ENCODE peak calls at places on chromosomes 12 and 14, in eight cellular contexts. I, H, V, Y, K, T, P and U are unnamed samples.

GRCh38 chr14:64509036-64509435 is 4.5 kb downstream of the ZBTB1 start:
- DNase-seq in Y (no peak), V (no peak), T (no peak), H (no peak), P (no peak), I (no peak), K (no peak), U (no peak)

GRCh38 chr12:98418357-98419075 is 96.9 kb upstream of the TMPO start:
- DNase-seq in P (no peak), T (peak), I (peak), H (peak), K (peak), Y (peak), V (peak), U (peak)

GRCh38 chr12:99383258-99383657 is 264.3 kb upstream of the GARIN6 start:
- DNase-seq in T (no peak), I (no peak), H (no peak), P (no peak), V (no peak), K (no peak), Y (no peak), U (no peak)

GRCh38 chr12:109800536-109800935 is 32.7 kb downstream of the TRPV4 start:
- DNase-seq in T (no peak), I (no peak), K (no peak), Y (no peak), P (no peak), H (no peak), V (no peak), U (no peak)

GRCh38 chr14:61188196-61188595 is 92.9 kb downstream of the TMEM30B start:
- DNase-seq in Y (no peak), I (peak), H (no peak), P (peak), K (no peak), T (peak), V (no peak), U (peak)

GRCh38 chr12:107328442-107329133 is 235.2 kb upstream of the CRY1 start:
- DNase-seq in P (no peak), V (no peak), I (no peak), Y (peak), T (no peak), H (no peak), K (no peak), U (no peak)

GRCh38 chr14:61183486-61183885 is 97.7 kb downstream of the TMEM30B start:
- DNase-seq in K (peak), T (no peak), P (no peak), V (no peak), Y (no peak), H (no peak), I (no peak), U (no peak)

GRCh38 chr14:37622231-37622923 is 26.9 kb downstream of the TTC6 start:
- DNase-seq in Y (no peak), P (no peak), H (no peak), I (no peak), T (no peak), V (no peak), K (peak), U (no peak)

GRCh38 chr12:615620-616019 is 47.6 kb downstream of the NINJ2 start:
- DNase-seq in H (no peak), T (no peak), V (no peak), K (no peak), P (no peak), I (peak), Y (no peak), U (no peak)

GRCh38 chr14:77654001-77654431 is 37.6 kb upstream of the SPTLC2 start:
- DNase-seq in I (no peak), V (no peak), P (no peak), T (no peak), H (no peak), Y (no peak), K (no peak), U (no peak)

GRCh38 chr12:58540480-58541299 is 379.6 kb downstream of the LRIG3 start:
- DNase-seq in T (peak), Y (peak), K (peak), H (peak), V (peak), I (peak), P (peak), U (peak)

GRCh38 chr14:53227154-53227718 is 74.1 kb upstream of the DDHD1 start:
- DNase-seq in V (no peak), H (no peak), T (no peak), Y (no peak), K (no peak), I (no peak), P (no peak), U (no peak)

GRCh38 chr14:76191297-76191696 is 39.6 kb downstream of the GPATCH2L start:
- DNase-seq in I (peak), T (peak), P (no peak), K (no peak), H (no peak), Y (no peak), V (no peak), U (no peak)

GRCh38 chr14:35333797-35334743 is 41.9 kb downstream of the PSMA6 start:
- DNase-seq in I (no peak), H (no peak), K (no peak), Y (no peak), V (no peak), T (no peak), P (no peak), U (no peak)

GRCh38 chr14:90760591-90761316 is 55.5 kb downstream of the TTC7B start:
- DNase-seq in T (no peak), K (peak), P (no peak), H (no peak), V (no peak), I (no peak), Y (peak), U (peak)

GRCh38 chr14:56268653-56269052 is 150.4 kb downstream of the PELI2 start:
- DNase-seq in K (no peak), T (no peak), H (no peak), V (no peak), I (no peak), P (no peak), Y (no peak), U (no peak)

GRCh38 chr14:75411194-75411552 is 16.6 kb upstream of the JDP2 start:
- DNase-seq in I (no peak), T (no peak), H (no peak), V (no peak), P (no peak), Y (no peak), K (no peak), U (no peak)

GRCh38 chr12:3882896-3883564 is 9.8 kb upstream of the PARP11 start:
- DNase-seq in P (no peak), I (no peak), V (no peak), K (peak), H (no peak), Y (no peak), T (no peak), U (peak)

GRCh38 chr14:33678012-33678411 is 272.9 kb downstream of the EGLN3 start:
- DNase-seq in I (no peak), H (no peak), K (no peak), V (no peak), T (no peak), P (no peak), Y (no peak), U (no peak)

GRCh38 chr14:30938617-30939016 is 64.3 kb downstream of the COCH start:
- DNase-seq in K (no peak), Y (no peak), V (no peak), T (no peak), P (no peak), I (no peak), H (no peak), U (no peak)

GRCh38 chr12:16189849-16190248 is 87.6 kb downstream of the SLC15A5 start:
- DNase-seq in K (no peak), H (no peak), P (no peak), I (no peak), Y (no peak), V (no peak), T (no peak), U (peak)

GRCh38 chr12:91003737-91004136 is 1.0 kb downstream of the EPYC start:
- DNase-seq in T (no peak), V (no peak), I (no peak), K (no peak), Y (no peak), P (no peak), H (no peak), U (no peak)

GRCh38 chr14:88993946-88994345 is 169.5 kb downstream of the TTC8 start:
- DNase-seq in V (no peak), T (no peak), Y (no peak), K (peak), H (no peak), P (no peak), I (no peak), U (peak)

GRCh38 chr14:72892103-72892878 is 1.6 kb downstream of the DPF3 start:
- DNase-seq in P (no peak), Y (peak), I (no peak), V (no peak), K (peak), H (no peak), T (no peak), U (peak)

DNA sequence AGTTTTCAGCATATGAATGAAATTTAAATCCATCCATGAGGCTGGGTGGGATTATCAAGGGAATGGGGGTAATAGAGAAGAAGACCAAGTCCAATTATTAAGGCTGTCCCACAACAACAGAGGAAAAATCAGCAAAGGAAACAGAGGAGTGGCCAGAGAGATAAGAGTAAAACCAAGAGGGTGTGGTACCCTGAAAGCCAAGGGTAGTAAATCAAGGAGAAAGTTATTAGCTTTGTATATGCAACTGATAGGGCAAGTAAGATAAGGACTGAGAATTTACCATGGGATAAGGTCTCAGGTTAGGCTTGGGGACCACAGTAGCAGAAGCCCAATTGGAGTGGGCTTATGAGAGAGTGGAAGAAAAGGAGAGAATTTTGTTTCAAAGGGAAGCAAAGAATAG is 134.5 kb downstream of the NUAK1 start:
- DNase-seq in I (no peak), P (no peak), H (no peak), Y (no peak), T (no peak), V (no peak), K (no peak), U (no peak)
- TF ChIP-seq CTCF in I (no peak), P (no peak), H (no peak), Y (no peak), T (no peak), V (no peak), K (no peak), U (no peak)

GRCh38 chr14:86153480-86153879 is 623.5 kb downstream of the FLRT2 start:
- DNase-seq in P (no peak), T (no peak), V (no peak), K (no peak), H (no peak), I (no peak), Y (no peak), U (no peak)
- TF ChIP-seq CTCF in P (no peak), T (no peak), V (no peak), K (no peak), H (peak), I (no peak), Y (no peak), U (peak)

DNA sequence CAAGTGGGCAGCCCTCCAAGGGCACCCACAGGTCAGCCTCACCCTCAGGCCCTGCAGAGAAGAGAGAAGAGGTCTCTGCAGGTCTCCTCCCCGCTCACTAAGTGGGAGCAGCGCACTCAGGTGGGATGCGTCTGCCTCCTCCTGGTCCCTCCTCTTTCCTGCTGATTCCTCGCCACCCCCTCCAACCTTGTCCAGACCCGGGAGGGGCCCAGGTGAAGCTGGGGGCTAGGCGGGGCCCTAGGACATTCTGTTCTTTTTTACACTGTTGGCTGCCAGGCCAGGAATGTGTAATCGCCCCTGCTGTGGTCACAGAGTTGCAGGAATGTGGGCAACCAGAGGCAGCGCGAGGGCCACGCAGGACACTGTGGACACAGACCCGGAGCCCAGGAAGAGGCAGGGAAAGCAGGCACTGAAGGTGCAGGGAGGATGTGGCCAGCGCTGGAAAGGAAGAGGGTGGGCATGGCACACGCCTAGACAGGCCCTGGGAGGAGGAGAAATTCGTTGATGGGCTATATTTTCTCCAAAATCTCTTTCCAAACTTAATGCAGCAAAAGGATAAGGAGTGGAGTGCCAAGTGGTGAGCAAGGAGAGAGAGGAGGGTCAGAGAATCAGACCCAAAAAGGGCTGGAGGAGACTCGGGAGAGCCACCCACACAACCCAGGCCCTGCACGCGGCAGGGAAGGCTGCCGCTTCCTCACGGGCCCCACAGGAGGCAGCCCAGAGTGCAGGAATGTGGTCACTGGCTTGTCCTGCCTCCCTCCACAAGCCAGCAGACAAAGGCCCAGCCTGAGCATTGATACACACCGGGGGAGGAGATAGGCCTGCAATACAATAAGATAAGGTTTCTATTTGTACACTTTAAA is 947 bp upstream of the SCNN1A start:
- DNase-seq in V (peak), K (peak), Y (peak), H (no peak), T (no peak), I (no peak), P (no peak), U (peak)
- TF ChIP-seq CTCF in V (peak), K (peak), Y (peak), H (peak), T (no peak), I (no peak), P (no peak), U (peak)

GRCh38 chr14:54366726-54367707 is 29.8 kb upstream of the CDKN3 start:
- DNase-seq in P (no peak), V (peak), T (no peak), H (peak), K (peak), Y (peak), I (no peak), U (peak)
- TF ChIP-seq CTCF in P (peak), V (peak), T (no peak), H (peak), K (peak), Y (no peak), I (peak), U (peak)

DNA sequence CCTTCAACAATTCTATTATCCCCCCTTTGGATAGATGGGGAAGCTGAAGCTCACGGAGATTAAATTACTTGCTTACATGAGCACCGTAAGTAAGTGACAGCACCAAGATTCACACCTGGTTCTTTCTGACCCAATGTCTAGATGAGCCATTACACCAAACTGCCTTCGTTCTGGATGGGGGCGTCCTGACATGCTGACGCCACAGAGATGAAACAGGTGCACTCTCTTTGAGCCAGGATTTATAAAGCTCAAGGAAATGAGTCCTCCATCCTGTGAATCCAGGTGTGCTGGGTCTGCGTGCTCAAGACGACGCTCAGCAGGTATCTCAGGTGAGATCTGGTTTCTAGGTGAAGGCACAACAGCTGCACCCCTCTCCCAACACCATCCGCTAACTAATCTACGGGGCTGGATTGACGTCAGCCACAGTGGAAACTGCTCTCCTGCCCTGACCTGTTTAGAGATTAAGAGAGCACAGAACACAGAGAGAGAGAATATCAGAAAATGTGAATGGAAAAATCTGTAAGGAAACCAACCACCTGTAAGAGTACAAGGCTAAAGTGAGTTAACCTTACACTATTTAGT is 61.6 kb downstream of the KSR2 start:
- DNase-seq in V (no peak), I (no peak), Y (no peak), P (no peak), K (no peak), T (no peak), H (no peak), U (no peak)
- TF ChIP-seq CTCF in V (no peak), I (no peak), Y (no peak), P (no peak), K (no peak), T (no peak), H (no peak), U (no peak)

DNA sequence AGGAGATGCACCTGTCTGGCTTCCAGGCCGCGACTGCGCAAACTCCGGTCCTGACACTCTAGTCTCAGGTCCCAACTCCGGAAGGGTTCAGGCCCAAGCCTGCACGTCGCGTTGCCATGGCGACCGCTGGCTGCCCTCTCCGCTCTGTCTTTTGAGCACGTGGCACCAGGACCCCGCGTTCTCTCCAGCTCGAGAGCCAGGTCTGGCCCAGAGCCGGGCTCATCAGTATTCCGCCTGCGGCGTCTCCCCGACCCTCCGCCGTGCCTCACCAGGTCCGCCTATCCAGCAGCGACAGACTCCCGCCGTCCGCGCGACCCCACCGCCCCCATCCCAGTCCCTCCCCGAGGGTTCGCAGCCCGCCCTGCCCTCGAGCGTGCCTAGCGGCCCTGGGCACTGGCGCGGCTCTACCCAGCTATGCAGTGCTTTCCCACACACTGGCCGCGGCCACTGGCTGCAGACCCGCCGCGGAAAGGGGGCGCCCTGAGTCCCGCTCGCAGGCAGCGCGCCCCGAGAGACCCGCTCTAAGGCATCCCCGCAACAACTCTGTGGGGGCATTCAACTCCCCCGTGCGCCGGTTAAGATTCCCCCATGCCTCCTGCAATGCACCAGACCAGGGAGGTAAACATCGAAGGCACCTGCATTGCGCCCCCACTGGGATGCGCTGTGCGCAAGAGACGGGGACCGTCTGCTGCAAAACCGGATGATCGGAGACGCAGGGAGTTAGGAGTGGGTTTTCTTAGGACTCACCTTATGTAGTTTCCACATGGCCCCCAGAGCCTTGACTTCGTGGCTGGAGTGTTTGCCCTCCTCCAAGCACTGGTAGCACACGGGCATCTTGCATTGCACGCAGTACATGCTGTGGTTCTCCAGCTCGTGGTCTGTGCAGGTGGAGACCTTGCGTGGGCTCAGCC is 1.3 kb downstream of the TRIM9 start:
- DNase-seq in P (peak), T (no peak), V (peak), H (no peak), I (no peak), Y (no peak), K (no peak), U (peak)
- TF ChIP-seq CTCF in P (peak), T (no peak), V (peak), H (no peak), I (no peak), Y (no peak), K (peak), U (no peak)